ENCODE peak calls at places on chromosome 2, in ten cellular contexts. I, C, H, U, R, P, L, O, S and F are unnamed samples.

GRCh38 chr2:59594671-59595222 is 958.7 kb downstream of the BCL11A start:
- DNase-seq in I (peak; percentile 78), C (no peak), H (no peak), U (no peak), R (no peak), P (no peak), L (no peak), O (no peak), S (no peak), F (no peak)

GRCh38 chr2:43467889-43468288 is 127.9 kb downstream of the THADA start:
- DNase-seq in I (no peak), C (no peak), H (no peak), U (no peak), R (no peak), P (no peak), L (no peak), O (no peak), S (no peak), F (no peak)

GRCh38 chr2:188410504-188411235 is 119.0 kb downstream of the GULP1 start:
- DNase-seq in I (no peak), C (no peak), H (no peak), U (no peak), R (no peak), P (no peak), L (no peak), O (no peak), S (no peak), F (no peak)

GRCh38 chr2:128291161-128291843 is 27.4 kb downstream of the HS6ST1 start:
- DNase-seq in I (no peak), C (no peak), H (no peak), U (no peak), R (no peak), P (no peak), L (no peak), O (no peak), S (no peak), F (no peak)

GRCh38 chr2:108833219-108833618 is 46.6 kb downstream of the CCDC138 start:
- DNase-seq in I (no peak), C (no peak), H (no peak), U (no peak), R (no peak), P (no peak), L (no peak), O (no peak), S (no peak), F (no peak)

GRCh38 chr2:175036582-175037018 is 31.4 kb upstream of the CHN1 start:
- DNase-seq in I (peak; percentile 31), C (no peak), H (no peak), U (no peak), R (no peak), P (no peak), L (no peak), O (no peak), S (peak; percentile 22), F (no peak)

GRCh38 chr2:38716185-38716584 is 35.0 kb downstream of the SRSF7 start:
- DNase-seq in I (no peak), C (no peak), H (no peak), U (no peak), R (no peak), P (no peak), L (no peak), O (no peak), S (no peak), F (no peak)

GRCh38 chr2:104429978-104430740 is 423.8 kb upstream of the POU3F3 start:
- DNase-seq in I (no peak), C (no peak), H (no peak), U (no peak), R (no peak), P (no peak), L (no peak), O (no peak), S (peak; percentile 75), F (no peak)